ENCODE peak calls at places on chromosome 11, in eight cellular contexts. B, Q, E, O, W, R, D and M are unnamed samples.

GRCh38 chr11:26987726-26988125 is 6.2 kb upstream of the FIBIN start:
- DNase-seq in B (no peak), Q (no peak), E (peak; percentile 64), O (no peak), W (peak; percentile 66), R (no peak), D (no peak), M (no peak)

GRCh38 chr11:14342906-14343305 is 16.1 kb downstream of the RRAS2 start:
- DNase-seq in B (no peak), Q (no peak), E (peak; percentile 89), O (no peak), W (no peak), R (no peak), D (no peak), M (no peak)

GRCh38 chr11:119729581-119730346 is 764 bp upstream of the NECTIN1 start:
- DNase-seq in B (no peak), Q (peak; percentile 56), E (peak; percentile 57), O (no peak), W (peak; percentile 61), R (peak; percentile 88), D (no peak), M (peak; percentile 16)

GRCh38 chr11:68677432-68677831 is 6.9 kb upstream of the GAL start:
- DNase-seq in B (no peak), Q (no peak), E (peak; percentile 69), O (no peak), W (peak; percentile 60), R (peak; percentile 17), D (no peak), M (peak; percentile 51)

GRCh38 chr11:64887757-64888405 is 9.5 kb upstream of the EHD1 start:
- DNase-seq in B (peak; percentile 81), Q (peak; percentile 80), E (no peak), O (peak; percentile 46), W (peak; percentile 17), R (peak; percentile 83), D (no peak), M (peak; percentile 27)

GRCh38 chr11:59416613-59417012 is 9.6 kb downstream of the OR5A2 start:
- DNase-seq in B (no peak), Q (no peak), E (no peak), O (no peak), W (no peak), R (no peak), D (no peak), M (no peak)

GRCh38 chr11:66789097-66789890 is 53.9 kb upstream of the RCE1 start:
- DNase-seq in B (no peak), Q (no peak), E (peak; percentile 10), O (peak; percentile 3), W (no peak), R (no peak), D (no peak), M (no peak)

GRCh38 chr11:107116358-107116757 is 98.1 kb upstream of the GUCY1A2 start:
- DNase-seq in B (no peak), Q (no peak), E (peak; percentile 69), O (peak; percentile 6), W (peak; percentile 4), R (no peak), D (no peak), M (no peak)

GRCh38 chr11:85628771-85629341 is 463 bp downstream of the TMEM126B start:
- DNase-seq in B (no peak), Q (no peak), E (peak; percentile 10), O (no peak), W (no peak), R (no peak), D (no peak), M (no peak)